ENCODE peak calls at places on chromosomes 7 and 10, in eight cellular contexts. T is heart right ventricle, L is progenitor cell of endocrine pancreas, P is astrocyte, H is BJ, N is A549, O is brain microvascular endothelial cell, X is fibroblast of the aortic adventitia. I is an unnamed sample.
A peak's percentile ranks its signal among the peaks of the same experiment; 100 is the strongest.

GRCh38 chr7:15305002-15305600 is 256.7 kb downstream of the AGMO start:
- DNase-seq in T (peak; percentile 16), L (peak; percentile 22), P (peak; percentile 10), H (no peak), N (peak; percentile 3), O (peak; percentile 49), X (peak; percentile 69), I (peak; percentile 48)

GRCh38 chr7:117630501-117630900 is 150.7 kb downstream of the CFTR start:
- DNase-seq in T (no peak), L (no peak), P (no peak), H (no peak), N (no peak), O (no peak), X (no peak), I (no peak)

GRCh38 chr10:47378606-47379444 is 5.3 kb downstream of the ZNF488 start:
- DNase-seq in T (no peak), L (no peak), P (no peak), H (no peak), N (no peak), O (no peak), X (no peak), I (no peak)

GRCh38 chr7:108464743-108465142 is 8.5 kb upstream of the NRCAM start:
- DNase-seq in T (no peak), L (no peak), P (no peak), H (no peak), N (no peak), O (no peak), X (no peak), I (no peak)

GRCh38 chr7:93981480-93981874 is 22.7 kb downstream of the BET1 start:
- DNase-seq in T (no peak), L (no peak), P (no peak), H (no peak), N (no peak), O (no peak), X (peak; percentile 12), I (no peak)

GRCh38 chr10:80506836-80507483 is 30.7 kb upstream of the SH2D4B start:
- DNase-seq in T (no peak), L (no peak), P (no peak), H (no peak), N (no peak), O (no peak), X (no peak), I (no peak)

GRCh38 chr7:6071406-6071805 is 40.2 kb downstream of the ANKRD61 start:
- DNase-seq in T (no peak), L (no peak), P (no peak), H (no peak), N (no peak), O (no peak), X (no peak), I (no peak)

GRCh38 chr7:55439627-55440026 is 74.5 kb downstream of the LANCL2 start:
- DNase-seq in T (no peak), L (no peak), P (peak; percentile 32), H (no peak), N (no peak), O (no peak), X (peak; percentile 20), I (peak; percentile 17)

GRCh38 chr7:93889261-93889660 is 1.3 kb downstream of the TFPI2 start:
- DNase-seq in T (no peak), L (no peak), P (peak; percentile 74), H (no peak), N (no peak), O (peak; percentile 58), X (peak; percentile 84), I (peak; percentile 58)

GRCh38 chr7:150489812-150490211 is 24.9 kb upstream of the GIMAP7 start:
- DNase-seq in T (no peak), L (no peak), P (no peak), H (no peak), N (no peak), O (no peak), X (no peak), I (no peak)

GRCh38 chr10:101569838-101570763 is 18.0 kb downstream of the POLL start:
- DNase-seq in T (peak; percentile 85), L (peak; percentile 76), P (peak; percentile 8), H (no peak), N (peak; percentile 88), O (peak; percentile 40), X (peak; percentile 63), I (peak; percentile 33)

GRCh38 chr10:17255512-17255911 is 27.5 kb downstream of the VIM start:
- DNase-seq in T (no peak), L (no peak), P (no peak), H (no peak), N (no peak), O (no peak), X (no peak), I (no peak)

GRCh38 chr10:11757452-11757819 is 15.3 kb downstream of the ECHDC3 start:
- DNase-seq in T (peak; percentile 25), L (no peak), P (peak; percentile 84), H (peak; percentile 34), N (no peak), O (peak; percentile 97), X (peak; percentile 98), I (peak; percentile 85)

GRCh38 chr7:30053068-30053467 is 24.9 kb downstream of the PLEKHA8 start:
- DNase-seq in T (no peak), L (no peak), P (no peak), H (no peak), N (no peak), O (no peak), X (no peak), I (no peak)
- TF ChIP-seq CTCF in T (no peak), L (no peak), P (no peak), H (no peak), N (no peak), O (no peak), X (no peak), I (no peak)

DNA sequence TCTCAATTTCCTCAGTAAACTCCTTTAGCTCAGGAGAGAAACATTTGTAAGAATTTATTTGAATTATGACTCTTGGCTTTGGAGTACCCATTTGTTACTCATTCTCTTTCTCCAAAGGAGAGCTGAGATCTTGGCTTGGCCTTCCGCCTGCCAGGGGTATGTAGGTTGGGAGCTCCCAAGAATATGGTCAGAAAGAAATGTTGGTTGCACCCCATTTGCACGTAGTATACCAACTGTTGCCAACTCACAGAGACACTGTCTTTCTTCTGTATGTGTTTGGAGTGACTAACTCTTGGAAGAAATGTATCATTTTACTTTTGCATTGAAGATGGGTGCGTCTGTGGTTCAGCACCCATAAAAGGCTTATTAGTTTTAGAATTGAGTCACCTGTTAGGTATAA is 708.5 kb upstream of the SORCS1 start:
- DNase-seq in T (no peak), L (no peak), P (no peak), H (no peak), N (no peak), O (no peak), X (no peak), I (no peak)
- TF ChIP-seq CTCF in T (no peak), L (no peak), P (no peak), H (no peak), N (no peak), O (no peak), X (no peak), I (no peak)

DNA sequence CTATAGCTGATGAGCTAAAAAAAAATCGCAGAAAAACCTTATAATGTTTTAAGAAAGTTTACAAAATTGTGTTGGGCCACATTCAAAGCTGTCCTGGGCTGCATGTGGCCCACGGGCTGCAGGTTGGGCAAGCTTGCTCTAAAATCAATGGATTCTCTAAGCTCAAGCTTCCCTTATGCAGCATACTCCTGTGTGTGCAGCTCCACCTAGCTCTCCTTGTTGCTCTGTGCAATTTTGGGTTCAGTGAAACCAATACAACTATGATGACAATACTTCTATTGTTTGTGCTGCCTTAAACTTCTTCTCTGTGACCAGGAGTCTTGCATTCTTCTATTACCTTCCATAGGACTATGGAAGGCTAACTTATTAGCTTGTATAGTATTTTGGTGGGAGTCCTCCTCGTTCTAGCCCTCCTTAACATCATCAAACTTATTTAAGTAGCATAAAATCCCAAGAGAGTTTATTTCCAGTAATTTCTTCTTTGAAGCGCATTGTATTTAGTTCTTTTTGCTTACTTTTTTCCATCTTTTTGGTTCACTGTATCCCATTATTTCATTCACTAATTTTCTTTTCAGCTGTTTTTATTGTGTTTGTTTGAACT is 170.9 kb upstream of the SMIM30 start:
- DNase-seq in T (no peak), L (no peak), P (peak; percentile 18), H (no peak), N (no peak), O (peak; percentile 53), X (peak; percentile 69), I (peak; percentile 70)
- TF ChIP-seq CTCF in T (peak; percentile 5), L (peak; percentile 53), P (peak; percentile 34), H (peak; percentile 76), N (no peak), O (peak; percentile 82), X (peak; percentile 82), I (peak; percentile 79)

DNA sequence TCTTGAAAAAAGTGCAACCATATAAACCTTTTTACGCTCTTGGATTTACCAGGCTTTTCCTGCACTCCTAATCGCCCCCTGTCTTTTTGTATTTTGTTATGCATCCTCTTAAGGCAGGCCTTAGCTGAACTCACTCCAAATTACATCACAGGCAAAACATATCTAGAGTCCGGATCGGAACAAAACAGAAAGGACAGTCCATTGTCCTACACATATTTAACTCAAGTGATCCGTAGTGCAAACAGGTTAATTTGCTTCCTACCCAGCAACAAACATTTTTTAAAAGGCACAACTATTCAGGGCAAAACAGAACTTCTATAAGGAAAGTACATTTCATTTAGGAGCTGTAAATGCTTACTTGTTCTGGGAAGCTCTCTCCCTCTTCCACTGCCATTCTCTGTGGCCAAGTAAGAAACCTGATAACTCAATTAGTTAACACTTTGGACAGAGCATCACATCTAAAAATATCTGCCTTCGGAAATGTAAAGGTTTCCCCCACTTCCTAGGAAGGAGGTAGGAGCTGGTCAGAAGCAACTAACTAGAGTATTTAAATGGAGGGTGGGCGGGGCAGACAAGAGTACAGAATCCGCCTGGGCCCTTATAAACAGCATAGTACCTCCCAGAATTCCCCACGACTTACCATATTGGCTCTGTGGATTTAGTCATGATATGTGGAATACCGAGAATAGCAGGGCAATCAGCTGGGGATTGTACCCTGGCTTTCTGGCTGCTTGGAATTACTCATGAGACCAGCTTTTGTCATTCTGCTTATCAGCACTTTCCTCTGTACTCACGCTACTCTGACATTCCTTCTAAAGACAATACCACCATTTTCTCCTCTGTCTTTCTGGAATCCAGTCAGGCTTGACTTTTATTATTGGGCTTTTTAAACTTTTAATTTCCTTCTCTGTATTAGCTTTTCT is 89.5 kb downstream of the ANK3 start:
- DNase-seq in T (no peak), L (no peak), P (peak; percentile 98), H (no peak), N (no peak), O (peak; percentile 98), X (peak; percentile 97), I (no peak)
- TF ChIP-seq CTCF in T (no peak), L (no peak), P (no peak), H (no peak), N (no peak), O (no peak), X (peak; percentile 25), I (no peak)

I was measured in HFFc6.